ENCODE peak calls at places on chromosomes 16 and 17, in four cellular contexts. O is cardiac fibroblast, R is type B pancreatic cell, L is astrocyte of the spinal cord. N is an unnamed sample.

GRCh38 chr17:57713140-57713539 is 32.0 kb downstream of the CCDC182 start:
- DNase-seq in O (no peak), R (no peak), L (no peak), N (no peak)

GRCh38 chr16:19488213-19488640 is 33.7 kb downstream of the GDE1 start:
- DNase-seq in O (no peak), R (no peak), L (no peak), N (no peak)

GRCh38 chr17:9181640-9182039 is 160.3 kb downstream of the NTN1 start:
- DNase-seq in O (no peak), R (no peak), L (no peak), N (no peak)

GRCh38 chr16:53803998-53804397 is 100.0 kb downstream of the FTO start:
- DNase-seq in O (no peak), R (no peak), L (no peak), N (no peak)

GRCh38 chr17:33112763-33113162 is 121.1 kb downstream of the SPACA3 start:
- DNase-seq in O (peak), R (no peak), L (peak), N (no peak)

GRCh38 chr17:40596261-40596919 is 31.1 kb upstream of the CCR7 start:
- DNase-seq in O (peak), R (no peak), L (no peak), N (no peak)

GRCh38 chr17:40251576-40251975 is 32.5 kb downstream of the WIPF2 start:
- DNase-seq in O (peak), R (no peak), L (peak), N (peak)

GRCh38 chr16:53743149-53743566 is 39.2 kb downstream of the FTO start:
- DNase-seq in O (peak), R (no peak), L (peak), N (no peak)

GRCh38 chr16:56789360-56789759 is 59.4 kb downstream of the NUP93 start:
- DNase-seq in O (peak), R (no peak), L (peak), N (no peak)

GRCh38 chr16:67504190-67505021 is 21.1 kb upstream of the AGRP start:
- DNase-seq in O (peak), R (no peak), L (peak), N (no peak)

GRCh38 chr16:23975293-23975692 is 139.5 kb downstream of the PRKCB start:
- DNase-seq in O (no peak), R (no peak), L (no peak), N (no peak)

GRCh38 chr17:27446569-27447301 is 9.5 kb upstream of the KSR1 start:
- DNase-seq in O (peak), R (no peak), L (peak), N (no peak)

GRCh38 chr17:43393944-43394482 is 4.8 kb upstream of the ARL4D start:
- DNase-seq in O (peak), R (peak), L (peak), N (no peak)

GRCh38 chr17:41624208-41625101 is at the start of gene KRT17:
- DNase-seq in O (no peak), R (no peak), L (no peak), N (no peak)

GRCh38 chr17:76452646-76453430 is at the start of gene UBE2O:
- DNase-seq in O (peak), R (peak), L (peak), N (no peak)

GRCh38 chr17:7756968-7757367 is 39.4 kb downstream of the DNAH2 start:
- DNase-seq in O (no peak), R (no peak), L (no peak), N (no peak)

GRCh38 chr16:578232-578869 is 8.6 kb downstream of the PIGQ start:
- DNase-seq in O (no peak), R (no peak), L (no peak), N (no peak)

GRCh38 chr16:576197-576822 is 6.5 kb downstream of the PIGQ start:
- DNase-seq in O (no peak), R (no peak), L (no peak), N (no peak)

GRCh38 chr16:577796-578195 is 8.0 kb downstream of the PIGQ start:
- DNase-seq in O (no peak), R (no peak), L (no peak), N (no peak)

GRCh38 chr16:575354-576196 is 5.8 kb downstream of the PIGQ start:
- DNase-seq in O (no peak), R (no peak), L (no peak), N (no peak)

GRCh38 chr16:576823-577201 is 7.0 kb downstream of the PIGQ start:
- DNase-seq in O (no peak), R (no peak), L (no peak), N (no peak)
- TF ChIP-seq CTCF in O (no peak), R (peak), L (peak), N (no peak)

GRCh38 chr17:10754861-10755591 is 25.2 kb upstream of the TMEM220 start:
- DNase-seq in O (no peak), R (no peak), L (no peak), N (no peak)

GRCh38 chr17:10752696-10753095 is 22.9 kb upstream of the TMEM220 start:
- DNase-seq in O (no peak), R (no peak), L (no peak), N (no peak)

GRCh38 chr17:10756146-10756545 is 26.3 kb upstream of the TMEM220 start:
- DNase-seq in O (no peak), R (no peak), L (no peak), N (no peak)

GRCh38 chr17:10755592-10756127 is 25.8 kb upstream of the TMEM220 start:
- DNase-seq in O (no peak), R (no peak), L (no peak), N (no peak)

GRCh38 chr17:10754109-10754508 is 24.3 kb upstream of the TMEM220 start:
- DNase-seq in O (peak), R (no peak), L (no peak), N (no peak)
- TF ChIP-seq CTCF in O (peak), R (peak), L (peak), N (peak)

GRCh38 chr17:31446195-31446967 is 54.9 kb downstream of the RAB11FIP4 start:
- DNase-seq in O (no peak), R (no peak), L (no peak), N (no peak)
- TF ChIP-seq CTCF in O (peak), R (peak), L (peak), N (peak)

DNA sequence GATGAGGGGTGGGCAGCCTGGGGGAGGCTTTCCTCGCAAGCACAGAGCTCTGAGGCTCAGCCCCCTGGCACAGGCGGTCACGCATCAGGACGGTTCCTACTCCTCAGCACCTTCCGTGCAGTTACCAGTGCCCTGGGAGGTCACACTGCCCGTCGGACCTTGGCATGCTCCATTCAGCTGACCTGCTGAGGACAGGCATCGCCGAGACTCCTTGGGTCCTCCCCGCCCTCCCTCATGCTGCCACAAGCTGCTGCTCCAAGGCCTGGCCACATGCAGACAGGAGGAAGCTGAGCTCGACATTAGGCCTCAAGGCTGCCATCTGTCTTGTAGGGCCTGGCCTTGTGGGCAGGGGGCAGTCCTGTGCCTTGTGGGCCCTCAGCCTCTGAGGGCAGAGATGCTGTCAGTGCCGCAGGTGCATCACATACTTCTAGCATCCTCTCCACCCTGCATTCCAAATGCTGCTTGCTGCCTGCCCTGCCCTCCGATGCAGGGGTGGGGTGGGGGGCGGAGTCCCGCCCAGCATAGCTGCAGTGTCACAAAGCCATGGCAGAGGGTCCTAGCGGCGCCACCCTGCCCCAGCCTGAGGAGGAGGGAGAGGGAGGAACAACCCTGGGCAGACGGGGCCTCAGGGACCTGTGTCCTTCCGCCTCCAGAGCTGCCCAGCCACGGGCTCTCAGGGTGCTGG is 9.3 kb downstream of the C16orf90 start:
- DNase-seq in O (no peak), R (no peak), L (no peak), N (no peak)
- TF ChIP-seq CTCF in O (no peak), R (no peak), L (no peak), N (no peak)

GRCh38 chr16:66483689-66484452 is 56.8 kb downstream of the BEAN1 start:
- DNase-seq in O (peak), R (peak), L (peak), N (no peak)
- TF ChIP-seq CTCF in O (peak), R (peak), L (peak), N (peak)